ENCODE peak calls at places on chromosomes 7 and 10, in seven cellular contexts. U is COR-L47; D is activated effector memory CD4-positive, alpha-beta T cell treated with anti-CD3 and anti-CD28 coated beads, Interleukin-2, amount 50 U/mL, for 16 hours; Q is hippocampal formation; H is osteoblast; V is effector memory CD8-positive, alpha-beta T cell; Y is activated naive CD4-positive, alpha-beta T cell. M is an unnamed sample.

GRCh38 chr7:102918865-102919264 is 6.1 kb downstream of the LRRC17 start:
- DNase-seq in Q (no peak), Y (no peak), U (no peak), H (peak; percentile 19), V (no peak), D (no peak), M (no peak)

GRCh38 chr7:26900283-26900682 is 35.9 kb upstream of the SKAP2 start:
- DNase-seq in V (no peak), H (no peak), Y (no peak), Q (no peak), U (peak; percentile 40), D (no peak), M (no peak)

GRCh38 chr7:156964971-156965370 is 15.5 kb downstream of the NOM1 start:
- DNase-seq in V (no peak), U (no peak), Y (no peak), D (no peak), H (no peak), Q (no peak), M (no peak)

GRCh38 chr10:111137012-111137411 is 60.2 kb downstream of the ADRA2A start:
- DNase-seq in U (no peak), V (no peak), Q (no peak), Y (no peak), D (no peak), H (no peak), M (no peak)

GRCh38 chr7:16644987-16645592 is 464 bp downstream of the ANKMY2 start:
- DNase-seq in D (peak; percentile 70), H (peak; percentile 45), Y (no peak), V (peak; percentile 1), U (peak; percentile 33), Q (peak; percentile 78), M (no peak)

GRCh38 chr7:116512524-116513188 is 12.2 kb upstream of the CAV1 start:
- DNase-seq in Q (no peak), D (no peak), Y (no peak), V (no peak), U (no peak), H (no peak), M (no peak)

GRCh38 chr10:75950307-75950706 is 518.9 kb downstream of the LRMDA start:
- DNase-seq in Q (no peak), D (no peak), V (no peak), H (no peak), Y (no peak), U (no peak), M (no peak)

GRCh38 chr10:78000956-78001472 is 28.3 kb downstream of the POLR3A start:
- DNase-seq in U (no peak), Y (no peak), V (no peak), H (no peak), Q (no peak), D (no peak), M (no peak)

GRCh38 chr7:134619627-134620331 is 26.9 kb upstream of the BPGM start:
- DNase-seq in V (no peak), U (no peak), H (peak; percentile 80), D (no peak), Y (no peak), Q (peak; percentile 33), M (peak; percentile 79)

GRCh38 chr7:154874409-154875113 is 128.4 kb downstream of the PAXIP1 start:
- DNase-seq in H (peak; percentile 39), U (no peak), D (no peak), Q (no peak), V (no peak), Y (no peak), M (no peak)

GRCh38 chr7:17559388-17559787 is 260.9 kb downstream of the AHR start:
- DNase-seq in H (no peak), Y (no peak), U (no peak), V (no peak), Q (no peak), D (no peak), M (no peak)

GRCh38 chr10:70568781-70569495 is 33.6 kb downstream of the PRF1 start:
- DNase-seq in Q (no peak), U (no peak), H (peak; percentile 72), D (no peak), V (no peak), Y (no peak), M (no peak)

M was measured in AG09309.